ENCODE peak calls at places on chromosomes 5 and 9, in seven cellular contexts. H is WERI-Rb-1, G is nephron progenitor cell, R is chondrocyte, U is colonic mucosa, C is upper lobe of right lung, T is A549. I is an unnamed sample.

GRCh38 chr5:169538935-169539334 is 44.6 kb upstream of the SPDL1 start:
- DNase-seq in H (no peak), G (no peak), R (no peak), U (no peak), C (no peak), T (no peak), I (no peak)

GRCh38 chr5:157175071-157175612 is 5.5 kb upstream of the ITK start:
- DNase-seq in H (no peak), G (no peak), R (no peak), U (no peak), C (no peak), T (no peak), I (no peak)

GRCh38 chr9:112332272-112332671 is 1.1 kb downstream of the PTBP3 start:
- DNase-seq in H (no peak), G (no peak), R (no peak), U (no peak), C (no peak), T (no peak), I (no peak)

GRCh38 chr5:154466147-154466546 is 11.9 kb downstream of the HAND1 start:
- DNase-seq in H (no peak), G (no peak), R (no peak), U (no peak), C (no peak), T (no peak), I (no peak)

GRCh38 chr5:134249469-134250379 is 23.9 kb upstream of the PPP2CA start:
- DNase-seq in H (no peak), G (no peak), R (no peak), U (no peak), C (peak), T (no peak), I (no peak)

GRCh38 chr5:125277494-125278154 is 531.2 kb upstream of the ZNF608 start:
- DNase-seq in H (no peak), G (no peak), R (no peak), U (no peak), C (no peak), T (peak), I (peak)

GRCh38 chr9:74543145-74543544 is 46.0 kb downstream of the RORB start:
- DNase-seq in H (no peak), G (no peak), R (no peak), U (no peak), C (no peak), T (no peak), I (no peak)

GRCh38 chr5:124824637-124825158 is 78.3 kb upstream of the ZNF608 start:
- DNase-seq in H (peak), G (no peak), R (no peak), U (no peak), C (no peak), T (no peak), I (peak)

GRCh38 chr9:120490888-120491595 is 88.9 kb downstream of the CDK5RAP2 start:
- DNase-seq in H (no peak), G (no peak), R (no peak), U (no peak), C (no peak), T (no peak), I (no peak)

GRCh38 chr5:167898361-167899042 is 392.9 kb upstream of the WWC1 start:
- DNase-seq in H (no peak), G (no peak), R (no peak), U (no peak), C (no peak), T (no peak), I (no peak)

GRCh38 chr5:130198927-130199326 is 294.7 kb downstream of the CHSY3 start:
- DNase-seq in H (peak), G (no peak), R (no peak), U (no peak), C (no peak), T (peak), I (no peak)

GRCh38 chr9:15416880-15417279 is 5.8 kb upstream of the SNAPC3 start:
- DNase-seq in H (peak), G (peak), R (no peak), U (peak), C (no peak), T (no peak), I (peak)

GRCh38 chr9:136926749-136927148 is 17.8 kb downstream of the FBXW5 start:
- DNase-seq in H (no peak), G (no peak), R (no peak), U (no peak), C (peak), T (no peak), I (no peak)

GRCh38 chr5:124527220-124527991 is 219.0 kb downstream of the ZNF608 start:
- DNase-seq in H (no peak), G (no peak), R (no peak), U (peak), C (no peak), T (no peak), I (peak)

GRCh38 chr9:105251733-105252404 is 7.4 kb downstream of the SLC44A1 start:
- DNase-seq in H (no peak), G (no peak), R (no peak), U (no peak), C (no peak), T (no peak), I (no peak)

GRCh38 chr5:120614512-120614911 is 150.4 kb downstream of the PRR16 start:
- DNase-seq in H (no peak), G (no peak), R (no peak), U (no peak), C (no peak), T (no peak), I (no peak)

GRCh38 chr5:77426670-77427069 is 65.4 kb downstream of the WDR41 start:
- DNase-seq in H (peak), G (no peak), R (no peak), U (no peak), C (no peak), T (peak), I (no peak)

GRCh38 chr5:90506221-90506620 is 23.2 kb downstream of the LYSMD3 start:
- DNase-seq in H (no peak), G (no peak), R (no peak), U (no peak), C (no peak), T (no peak), I (no peak)

GRCh38 chr5:178831049-178831448 is 28.7 kb upstream of the ZNF354B start:
- DNase-seq in H (no peak), G (no peak), R (no peak), U (no peak), C (no peak), T (no peak), I (no peak)
- TF ChIP-seq CTCF in H (peak), G (no peak), R (no peak), U (no peak), C (no peak), T (no peak), I (no peak)

GRCh38 chr9:133437753-133438531 is 15.8 kb downstream of the ADAMTS13 start:
- DNase-seq in H (peak), G (no peak), R (no peak), U (no peak), C (no peak), T (no peak), I (no peak)
- TF ChIP-seq CTCF in H (peak), G (no peak), R (peak), U (no peak), C (no peak), T (peak), I (no peak)

GRCh38 chr9:17401858-17402257 is 177.0 kb upstream of the SH3GL2 start:
- DNase-seq in H (no peak), G (no peak), R (no peak), U (no peak), C (no peak), T (no peak), I (no peak)

GRCh38 chr9:17398351-17398750 is 180.5 kb upstream of the SH3GL2 start:
- DNase-seq in H (no peak), G (no peak), R (no peak), U (no peak), C (no peak), T (no peak), I (no peak)

GRCh38 chr9:17403539-17403938 is 175.3 kb upstream of the SH3GL2 start:
- DNase-seq in H (no peak), G (no peak), R (no peak), U (no peak), C (no peak), T (no peak), I (no peak)

DNA sequence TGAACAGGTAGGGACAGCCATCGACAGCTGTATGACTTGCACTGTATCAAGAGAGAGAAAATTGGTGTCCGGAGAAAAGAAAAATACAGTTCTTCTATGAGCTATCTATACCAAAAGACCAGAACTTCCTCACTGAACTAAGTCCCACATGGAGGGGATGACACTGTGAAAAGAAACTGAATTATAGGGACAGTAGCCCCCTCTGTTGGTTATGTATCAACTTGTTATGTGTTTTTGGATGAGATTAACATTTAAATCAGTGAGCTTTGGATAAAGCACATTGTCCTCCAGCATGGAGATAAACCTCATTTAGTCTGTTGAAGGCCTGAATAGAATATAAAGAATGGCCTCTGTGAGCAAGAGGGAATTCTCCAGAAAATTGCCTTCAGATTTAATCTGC is 176.6 kb upstream of the SH3GL2 start:
- DNase-seq in H (no peak), G (no peak), R (no peak), U (no peak), C (no peak), T (no peak), I (no peak)
- TF ChIP-seq CTCF in H (peak), G (peak), R (peak), U (no peak), C (no peak), T (peak), I (no peak)

DNA sequence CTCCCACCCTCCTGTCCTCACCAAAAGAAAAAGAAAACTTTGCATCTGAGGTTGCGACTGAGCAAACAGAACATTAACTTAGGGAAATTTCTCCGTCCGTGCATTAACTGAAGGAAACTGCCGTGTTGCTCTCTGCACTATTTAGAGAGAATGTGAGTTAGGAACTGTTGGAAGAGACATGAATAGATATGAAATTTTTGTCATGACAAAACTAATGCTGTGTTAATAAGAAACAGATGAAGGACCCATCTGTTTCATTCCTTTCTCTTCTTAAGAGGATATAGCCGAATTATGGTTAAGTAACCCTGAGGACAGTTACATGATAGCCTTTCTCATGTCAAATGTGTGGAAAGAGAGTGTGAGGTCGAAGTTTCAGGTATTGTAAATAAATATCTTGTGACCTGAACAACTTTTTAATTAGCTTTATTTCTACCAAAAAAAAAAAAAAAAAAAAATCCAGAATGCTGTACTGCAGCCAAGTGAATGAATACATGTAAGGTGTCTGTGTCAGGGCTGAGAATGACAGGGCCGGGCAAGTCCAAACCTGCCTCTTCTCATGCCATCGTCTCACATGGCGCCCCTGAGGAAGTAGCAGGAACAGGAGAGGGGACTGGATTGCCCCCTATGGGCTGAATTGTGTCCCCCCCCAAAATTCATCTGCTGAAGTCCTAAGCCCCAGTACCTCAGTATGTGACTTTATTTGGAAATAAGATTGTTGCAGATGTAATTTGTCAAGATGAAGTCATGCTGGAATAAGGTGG is 35.6 kb upstream of the ANKRD33B start:
- DNase-seq in H (peak), G (no peak), R (no peak), U (no peak), C (no peak), T (no peak), I (no peak)
- TF ChIP-seq CTCF in H (peak), G (no peak), R (peak), U (no peak), C (no peak), T (no peak), I (no peak)

GRCh38 chr5:174464504-174465165 is 259.7 kb upstream of the MSX2 start:
- DNase-seq in H (no peak), G (no peak), R (no peak), U (no peak), C (no peak), T (no peak), I (no peak)
- TF ChIP-seq CTCF in H (no peak), G (no peak), R (peak), U (no peak), C (no peak), T (no peak), I (peak)

DNA sequence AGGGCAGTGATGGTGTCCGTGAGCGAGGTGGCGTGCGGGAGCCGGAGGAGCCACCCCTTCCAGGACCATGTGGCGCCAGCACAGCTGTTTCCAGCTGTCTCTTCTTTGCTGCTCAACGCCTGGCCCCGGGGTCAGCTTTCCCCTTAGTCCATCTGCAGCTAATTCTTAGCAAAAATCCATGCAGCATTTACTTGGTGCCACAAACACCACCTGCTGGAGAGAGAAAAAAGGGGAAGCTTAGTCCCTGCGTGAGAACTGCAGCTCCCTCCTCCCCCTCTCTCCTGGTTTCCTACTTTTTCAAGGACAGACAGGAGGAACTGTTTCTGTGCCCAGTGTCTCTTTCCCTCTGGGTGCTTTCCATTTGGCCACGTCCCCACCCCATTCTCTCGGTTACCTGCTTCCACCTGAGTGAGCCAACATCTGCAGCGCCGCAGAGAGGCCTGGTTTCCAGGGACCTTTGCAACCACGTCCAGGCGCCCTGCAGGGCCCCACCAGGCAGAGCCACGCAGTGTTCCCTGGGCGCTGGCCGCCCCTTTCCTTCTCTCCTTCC is 3.4 kb downstream of the SLC6A19 start:
- DNase-seq in H (peak), G (peak), R (peak), U (no peak), C (no peak), T (peak), I (peak)
- TF ChIP-seq CTCF in H (peak), G (peak), R (peak), U (no peak), C (peak), T (no peak), I (peak)

GRCh38 chr5:79875230-79875629 is 115.8 kb downstream of the MTX3 start:
- DNase-seq in H (no peak), G (no peak), R (no peak), U (no peak), C (no peak), T (no peak), I (no peak)

GRCh38 chr5:79876510-79876909 is 114.6 kb downstream of the MTX3 start:
- DNase-seq in H (no peak), G (no peak), R (no peak), U (no peak), C (no peak), T (no peak), I (no peak)

GRCh38 chr5:79873216-79873615 is 117.8 kb downstream of the MTX3 start:
- DNase-seq in H (no peak), G (no peak), R (no peak), U (no peak), C (no peak), T (no peak), I (no peak)

GRCh38 chr5:79878131-79878630 is 112.9 kb downstream of the MTX3 start:
- DNase-seq in H (no peak), G (no peak), R (no peak), U (no peak), C (no peak), T (no peak), I (no peak)

GRCh38 chr5:79878721-79879336 is 112.2 kb downstream of the MTX3 start:
- DNase-seq in H (peak), G (no peak), R (no peak), U (no peak), C (no peak), T (peak), I (peak)
- TF ChIP-seq CTCF in H (peak), G (peak), R (peak), U (no peak), C (peak), T (peak), I (peak)

GRCh38 chr5:10059611-10060379 is 189.9 kb downstream of the ATPSCKMT start:
- DNase-seq in H (peak), G (no peak), R (no peak), U (no peak), C (no peak), T (no peak), I (no peak)
- TF ChIP-seq CTCF in H (no peak), G (no peak), R (no peak), U (no peak), C (no peak), T (no peak), I (no peak)

GRCh38 chr5:64074533-64074932 is 91.1 kb upstream of the RNF180 start:
- DNase-seq in H (peak), G (peak), R (no peak), U (no peak), C (no peak), T (peak), I (peak)
- TF ChIP-seq CTCF in H (peak), G (peak), R (peak), U (peak), C (peak), T (peak), I (peak)

I was measured in Calu3.